ENCODE peak calls at places on chromosome 1, in five cellular contexts. K is thoracic aorta, N is cardiac muscle cell, D is breast epithelium, G is BJ. Y is an unnamed sample. For H3K36me3, the result is how much of the 10 kb centered on the place peaks cover.

GRCh38 chr1:31802190-31803150 is 13.4 kb downstream of the SPOCD1 start:
- DNase-seq in G (no peak), K (no peak), D (no peak), N (peak), Y (peak)

GRCh38 chr1:202343652-202344349 is 2.1 kb upstream of the UBE2T start:
- DNase-seq in D (no peak), N (peak), K (no peak), G (no peak), Y (peak)

GRCh38 chr1:18955116-18955441 is 1.4 kb downstream of the IFFO2 start:
- DNase-seq in G (no peak), N (peak), D (no peak), K (no peak), Y (no peak)

GRCh38 chr1:76203132-76203531 is 128.6 kb downstream of the ST6GALNAC3 start:
- DNase-seq in G (no peak), D (no peak), N (no peak), K (no peak), Y (no peak)

GRCh38 chr1:88800382-88801051 is 90.8 kb downstream of the GTF2B start:
- DNase-seq in G (no peak), N (peak), D (no peak), K (no peak), Y (peak)

GRCh38 chr1:107926436-107927080 is 38.4 kb downstream of the VAV3 start:
- DNase-seq in D (no peak), K (no peak), G (no peak), N (peak), Y (no peak)

GRCh38 chr1:194267021-194267420 is 1080.6 kb upstream of the B3GALT2 start:
- DNase-seq in D (no peak), K (no peak), N (no peak), G (peak), Y (no peak)

GRCh38 chr1:18199462-18199861 is 91.9 kb downstream of the IGSF21 start:
- DNase-seq in D (no peak), K (no peak), N (no peak), G (no peak), Y (no peak)

GRCh38 chr1:89149229-89149628 is 23.3 kb upstream of the GBP2 start:
- DNase-seq in G (no peak), K (no peak), D (no peak), N (peak), Y (peak)

GRCh38 chr1:87117761-87118160 is 203.3 kb downstream of the HS2ST1 start:
- DNase-seq in G (no peak), K (no peak), D (no peak), N (no peak), Y (no peak)

GRCh38 chr1:227816750-227817446 is 1.4 kb downstream of the PRSS38 start:
- DNase-seq in K (no peak), N (no peak), G (no peak), D (no peak), Y (no peak)

GRCh38 chr1:248702714-248703113 is at the start of gene OR14I1:
- DNase-seq in G (no peak), K (no peak), D (no peak), N (no peak), Y (no peak)

GRCh38 chr1:185719021-185719420 is 15.2 kb upstream of the HMCN1 start:
- DNase-seq in G (peak), N (peak), D (peak), K (no peak), Y (peak)

GRCh38 chr1:177897601-177898376 is 72.1 kb downstream of the SEC16B start:
- DNase-seq in D (no peak), K (no peak), N (no peak), G (no peak), Y (no peak)

DNA sequence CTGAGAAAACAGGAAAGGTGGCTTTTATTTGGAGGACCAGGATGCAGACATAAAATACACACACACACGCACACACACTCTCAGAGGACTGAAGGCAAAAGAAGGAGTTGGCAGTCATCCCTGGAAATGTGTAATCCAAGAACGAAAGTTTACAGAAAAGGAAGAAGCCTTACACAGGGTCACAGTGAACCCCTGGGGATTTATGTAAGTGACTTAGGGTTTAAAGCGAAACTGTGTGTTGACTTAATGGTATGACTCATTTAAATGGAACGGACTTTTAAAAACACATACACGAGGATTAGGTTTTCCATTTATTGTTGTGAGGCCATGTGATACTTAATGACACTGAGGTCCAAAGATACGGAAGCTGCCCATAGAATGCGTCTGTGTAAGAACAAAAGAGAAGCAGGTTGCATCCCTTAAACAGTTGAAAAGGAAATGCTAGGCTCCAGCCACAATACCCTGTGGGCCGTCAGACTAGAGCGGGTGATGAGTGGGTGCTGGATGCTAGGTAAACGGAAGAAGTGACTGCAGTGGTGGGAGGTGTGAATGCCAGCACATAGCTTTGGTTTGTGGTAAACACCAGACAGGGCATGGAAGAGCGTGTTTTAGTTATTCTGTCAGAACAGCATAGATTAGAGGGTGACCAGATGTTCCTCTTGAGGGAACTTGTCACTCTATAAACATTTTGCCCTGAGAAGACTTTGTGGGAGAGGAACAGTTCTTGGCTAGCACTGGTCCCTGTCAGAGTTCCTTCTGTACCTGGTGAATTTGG is 21.6 kb upstream of the BCL10 start:
- DNase-seq in N (peak), D (peak), G (peak), K (peak), Y (peak)
- H3K4me3 ChIP-seq in N (no peak), D (peak), G (no peak), K (peak), Y (no peak)

GRCh38 chr1:172929006-172929405 is 121.7 kb downstream of the TNFSF18 start:
- DNase-seq in N (peak), K (no peak), D (no peak), G (no peak), Y (peak)
- TF ChIP-seq CTCF in N (no peak), K (no peak), D (no peak), G (no peak), Y (no peak)

GRCh38 chr1:162530985-162531319 is 30.6 kb upstream of the UAP1 start:
- DNase-seq in K (no peak), D (no peak), G (no peak), N (no peak), Y (no peak)
- H3K36me3 ChIP-seq in K (under half), D (under half), G (under half), N (under half), Y (under half)

GRCh38 chr1:24418898-24419628 is 3.5 kb downstream of the NIPAL3 start:
- DNase-seq in D (peak), N (peak), K (no peak), G (no peak), Y (peak)
- H3K4me3 ChIP-seq in D (no peak), N (no peak), K (no peak), G (no peak), Y (no peak)

GRCh38 chr1:82013702-82014101 is 213.0 kb downstream of the ADGRL2 start:
- DNase-seq in D (no peak), K (no peak), N (no peak), G (no peak), Y (no peak)

GRCh38 chr1:82019512-82019911 is 218.8 kb downstream of the ADGRL2 start:
- DNase-seq in D (no peak), N (no peak), G (no peak), K (no peak), Y (no peak)

GRCh38 chr1:82018319-82018718 is 217.6 kb downstream of the ADGRL2 start:
- DNase-seq in G (no peak), K (no peak), N (no peak), D (no peak), Y (no peak)

DNA sequence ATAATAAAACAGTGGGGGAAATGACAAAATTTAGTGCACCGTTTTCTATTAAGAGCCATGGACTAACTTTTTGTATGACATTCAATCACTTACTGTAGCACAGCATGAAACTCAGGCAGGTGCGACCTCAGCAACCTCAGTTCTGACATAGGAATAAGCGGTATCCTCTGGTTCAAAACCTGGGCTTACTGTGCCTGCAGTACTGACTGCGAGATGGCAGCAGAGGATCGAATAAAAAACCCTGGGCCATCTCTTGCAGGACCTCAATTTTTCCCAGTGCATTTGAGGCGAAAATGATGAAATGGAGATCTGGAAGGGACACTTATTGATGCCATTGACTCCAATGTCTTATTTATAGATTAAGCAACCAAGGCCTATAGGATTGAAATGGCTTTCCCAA is 214.7 kb downstream of the ADGRL2 start:
- DNase-seq in G (no peak), K (no peak), D (no peak), N (no peak), Y (no peak)
- TF ChIP-seq CTCF in G (no peak), K (no peak), D (no peak), N (no peak), Y (no peak)

Y was measured in bronchial epithelial cell.